ENCODE peak calls at places on chromosome X, in four cellular contexts. E is HCT116, S is SK-N-SH, D is K562. V is an unnamed sample.

GRCh38 chrX:20205927-20206708 is 60.6 kb downstream of the RPS6KA3 start:
- DNase-seq in E (no peak), D (no peak), S (no peak), V (no peak)

GRCh38 chrX:9141496-9141895 is 107.6 kb upstream of the FAM9B start:
- DNase-seq in D (no peak), S (no peak), E (no peak), V (no peak)

GRCh38 chrX:10110984-10111363 is 45.8 kb upstream of the CLCN4 start:
- DNase-seq in D (no peak), S (no peak), E (no peak), V (no peak)

GRCh38 chrX:97399400-97399799 is 515.7 kb downstream of the RPA4 start:
- DNase-seq in S (no peak), D (no peak), E (no peak), V (no peak)

GRCh38 chrX:10356979-10357378 is 200.2 kb downstream of the CLCN4 start:
- DNase-seq in D (no peak), E (no peak), S (no peak), V (no peak)

GRCh38 chrX:120308959-120309872 is 2.0 kb downstream of the TMEM255A start:
- DNase-seq in D (no peak), S (peak), E (peak), V (peak)

GRCh38 chrX:94524867-94525266 is 850.9 kb downstream of the FAM133A start:
- DNase-seq in S (peak), D (peak), E (no peak), V (no peak)

GRCh38 chrX:106863697-106864096 is 39.4 kb downstream of the RIPPLY1 start:
- DNase-seq in E (no peak), S (no peak), D (no peak), V (no peak)

GRCh38 chrX:36856849-36857248 is 151.3 kb upstream of the FAM47C start:
- DNase-seq in D (no peak), E (no peak), S (no peak), V (no peak)

GRCh38 chrX:110794601-110795000 is 1.0 kb downstream of the CHRDL1 start:
- DNase-seq in E (no peak), S (no peak), D (no peak), V (no peak)

GRCh38 chrX:71082253-71082652 is 13.4 kb upstream of the FOXO4 start:
- DNase-seq in E (no peak), S (no peak), D (no peak), V (no peak)

GRCh38 chrX:121851033-121851432 is 803.6 kb downstream of the GLUD2 start:
- DNase-seq in S (no peak), E (no peak), D (no peak), V (no peak)

GRCh38 chrX:22159071-22159470 is 113.6 kb upstream of the CBLL2 start:
- DNase-seq in S (no peak), D (no peak), E (no peak), V (no peak)

GRCh38 chrX:129631850-129632249 is 22.9 kb downstream of the APLN start:
- DNase-seq in S (no peak), E (no peak), D (no peak), V (no peak)

GRCh38 chrX:38804481-38805293 is 3.4 kb downstream of the MID1IP1 start:
- DNase-seq in S (peak), D (peak), E (no peak), V (no peak)

DNA sequence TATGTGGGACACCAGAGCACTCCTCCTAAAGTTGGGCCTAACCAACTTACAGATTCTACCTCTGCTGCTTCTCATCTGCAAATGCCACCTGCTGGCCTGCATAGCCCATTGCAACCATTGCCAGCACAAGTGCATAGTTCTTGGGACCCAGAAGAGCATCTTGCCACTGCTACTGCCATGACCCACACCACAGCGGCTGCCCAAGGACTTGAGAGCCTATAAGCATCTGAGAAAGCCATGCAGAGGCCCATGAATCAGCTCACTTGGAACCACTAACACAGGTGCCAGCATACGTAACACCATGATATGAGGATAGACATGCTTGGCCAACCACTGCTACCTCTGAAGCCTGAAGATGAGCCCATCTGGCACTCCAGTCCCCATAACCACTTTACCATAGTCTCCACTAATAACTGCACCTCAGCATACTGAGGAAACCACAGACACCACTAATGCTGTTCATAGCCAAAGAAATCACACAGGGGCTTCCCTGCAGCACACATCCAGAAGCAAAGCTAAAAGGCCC is 258.1 kb upstream of the AGTR2 start:
- DNase-seq in S (no peak), D (no peak), E (no peak), V (no peak)
- TF ChIP-seq ELF1 in S (no peak), D (no peak), E (no peak), V (no peak)

GRCh38 chrX:17521871-17522693 is 147.1 kb downstream of the NHS start:
- DNase-seq in S (peak), D (peak), E (peak), V (no peak)
- TF ChIP-seq ELF1 in S (no peak), D (no peak), E (peak), V (no peak)

DNA sequence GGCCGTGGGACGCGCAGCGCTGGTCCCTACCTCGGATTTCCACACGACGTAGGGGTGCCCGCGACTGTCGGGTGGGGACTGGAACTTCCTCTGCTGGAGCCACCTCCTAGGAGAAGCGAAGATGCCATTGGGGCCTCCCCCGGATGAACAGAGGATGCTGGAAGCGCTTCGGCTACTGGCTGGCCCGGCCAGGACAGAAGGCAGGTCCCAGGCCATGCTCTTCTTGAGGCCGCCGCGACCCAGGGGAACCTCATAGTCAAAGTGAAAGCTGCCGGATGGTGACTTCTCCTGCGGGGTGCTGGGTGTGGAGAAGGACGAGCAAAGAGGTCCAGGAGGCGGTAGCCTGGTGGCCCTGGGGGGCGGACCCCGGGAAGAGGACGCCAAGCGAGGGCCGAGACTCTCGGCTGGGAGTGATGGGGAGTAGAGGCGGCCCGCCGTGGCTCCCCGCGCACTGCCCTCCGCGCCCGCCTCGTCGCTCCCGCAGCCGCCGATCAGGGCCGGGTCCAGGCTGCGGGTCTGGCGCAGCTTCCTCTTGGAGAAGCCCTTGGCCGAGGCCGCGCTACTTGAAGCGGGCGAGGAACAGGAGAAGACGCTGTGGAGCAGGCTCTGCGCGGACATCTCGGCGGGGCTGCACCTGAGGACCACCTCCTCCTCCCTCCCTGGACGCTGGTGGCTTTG is 1.4 kb downstream of the ARHGAP6 start:
- DNase-seq in S (peak), D (no peak), E (no peak), V (no peak)
- TF ChIP-seq ELF1 in S (no peak), D (no peak), E (no peak), V (no peak)

DNA sequence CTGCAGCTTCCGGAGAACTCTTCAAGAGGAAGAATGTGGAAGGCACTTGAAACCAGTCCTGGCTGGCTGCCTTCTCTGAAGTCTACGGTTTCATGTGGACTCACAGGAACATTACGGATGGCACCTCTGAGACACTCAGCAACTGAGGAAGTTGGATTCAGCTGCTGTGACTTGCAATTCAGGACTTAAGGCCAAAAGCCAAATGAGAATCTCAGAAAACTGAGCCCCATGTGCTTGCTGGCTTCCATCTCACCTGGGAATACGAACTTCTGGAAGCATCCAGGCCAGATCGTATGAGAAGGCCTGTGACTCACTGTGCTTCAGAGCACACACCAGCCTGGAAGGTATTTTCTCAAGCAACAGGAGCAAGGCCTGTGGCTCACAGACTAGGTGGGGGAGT is 107.8 kb upstream of the GPC4 start:
- DNase-seq in E (no peak), S (no peak), D (no peak), V (no peak)
- TF ChIP-seq ELF1 in E (no peak), S (no peak), D (no peak), V (no peak)

GRCh38 chrX:151396042-151396826 is 772 bp upstream of the VMA21 start:
- DNase-seq in S (peak), E (no peak), D (no peak), V (peak)
- TF ChIP-seq ELF1 in S (no peak), E (no peak), D (no peak), V (no peak)

GRCh38 chrX:44071847-44072545 is 98.8 kb upstream of the NDP start:
- DNase-seq in D (no peak), S (no peak), E (peak), V (no peak)
- TF ChIP-seq ELF1 in D (no peak), S (no peak), E (no peak), V (no peak)

GRCh38 chrX:24149346-24150050 is at the start of gene ZFX:
- DNase-seq in D (peak), E (no peak), S (peak), V (peak)
- TF ChIP-seq ELF1 in D (peak), E (no peak), S (peak), V (no peak)

DNA sequence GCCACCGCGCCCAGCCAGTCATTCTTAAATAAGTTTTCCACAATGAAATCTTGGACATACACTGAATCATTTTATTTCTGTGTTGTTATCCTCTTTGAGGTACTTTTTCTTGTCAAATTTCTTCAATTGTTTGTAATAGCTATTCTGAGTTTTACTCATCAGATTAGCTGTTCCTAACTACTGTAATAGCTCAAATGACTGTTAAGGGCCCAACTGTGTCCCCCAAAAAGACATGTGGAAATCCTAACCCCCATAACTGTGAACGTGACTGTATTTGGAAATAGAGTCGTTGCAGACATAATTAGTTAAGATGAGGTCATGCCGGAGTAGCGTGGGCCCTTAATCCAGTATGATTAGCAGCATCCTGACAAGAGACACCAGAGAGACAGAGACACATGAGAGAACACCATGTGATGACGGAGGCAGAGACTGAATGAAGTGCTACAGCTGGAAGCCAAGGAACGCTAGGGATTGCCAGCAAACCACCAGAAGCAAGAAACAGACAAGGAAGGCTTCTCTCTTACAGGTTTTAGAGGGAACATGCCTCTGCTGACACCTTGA is 22.9 kb downstream of the ACOT9 start:
- DNase-seq in S (no peak), E (no peak), D (no peak), V (no peak)
- TF ChIP-seq ELF1 in S (no peak), E (no peak), D (no peak), V (no peak)

DNA sequence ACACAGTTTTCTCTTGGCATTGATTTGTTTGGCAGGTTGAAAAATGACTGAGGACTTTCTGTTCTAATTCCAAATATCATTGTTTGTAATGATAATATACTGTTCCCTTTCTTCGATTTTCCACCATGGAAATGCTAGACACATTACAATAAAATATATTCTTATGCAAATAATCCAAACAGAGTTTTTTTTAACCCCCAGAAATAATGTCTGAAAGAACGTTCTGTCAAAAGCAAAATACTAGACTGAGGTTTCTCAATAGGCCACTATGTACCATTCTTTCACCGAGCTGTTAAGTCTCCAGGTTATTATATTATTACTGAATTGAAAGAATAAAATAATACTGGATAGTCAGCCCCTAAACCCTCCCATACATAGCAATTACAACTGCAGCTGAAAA is 312.5 kb downstream of the ZIC3 start:
- DNase-seq in D (no peak), S (no peak), E (no peak), V (no peak)
- TF ChIP-seq ELF1 in D (no peak), S (no peak), E (no peak), V (no peak)

DNA sequence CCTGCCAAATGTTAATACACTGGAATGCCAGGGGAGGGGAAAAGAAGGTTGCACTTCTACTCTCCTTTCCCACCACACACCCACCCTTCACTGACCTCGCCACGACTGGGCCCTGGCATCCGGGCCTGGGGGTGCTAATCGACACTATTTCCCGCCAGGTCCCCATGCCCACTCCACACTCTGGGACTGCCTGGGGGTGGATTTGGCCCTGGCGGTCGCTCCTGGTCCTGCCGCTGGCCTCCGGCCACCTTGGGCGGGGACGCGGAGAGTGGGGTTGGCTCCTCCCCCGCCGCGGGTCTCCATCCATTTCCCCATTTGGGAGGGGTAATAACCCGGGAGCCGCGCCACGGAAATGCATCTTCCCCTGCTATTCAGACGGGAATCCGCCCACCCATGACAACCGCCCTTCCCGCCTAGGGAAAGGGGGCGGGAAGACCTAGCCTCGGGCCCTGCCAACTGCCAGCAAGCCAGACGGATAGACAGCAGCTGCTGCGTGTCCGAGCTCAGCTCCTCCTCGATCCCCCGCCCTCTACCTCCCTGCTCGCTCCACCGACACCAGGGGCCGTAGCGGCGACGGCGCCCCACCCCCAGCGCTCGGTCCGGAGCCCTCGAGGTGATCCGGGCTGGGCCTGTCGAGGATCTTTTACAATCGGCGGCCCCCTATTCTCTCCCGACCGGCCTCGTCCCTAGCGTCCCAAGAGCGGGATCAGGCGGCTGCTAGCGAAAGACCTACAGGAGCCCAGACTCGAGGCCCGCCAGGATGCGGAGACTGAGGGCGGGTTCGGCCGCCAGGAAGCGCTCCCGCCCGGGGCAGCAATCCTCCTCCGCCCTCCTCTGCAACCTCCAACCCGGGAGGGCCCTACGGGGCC is 78.0 kb downstream of the RLIM start:
- DNase-seq in S (peak), D (peak), E (no peak), V (no peak)
- TF ChIP-seq ELF1 in S (no peak), D (no peak), E (no peak), V (no peak)